ENCODE peak calls at places on chromosomes 16 and 17, in seven cellular contexts. One of them, this sample, is unnamed.

GRCh38 chr16:68717684-68718083 is 19.4 kb upstream of the CDH1 start:
- DNase-seq in SK-N-SH: no peak
- DNase-seq in H1: no peak
- DNase-seq in HCT116: no peak
- DNase-seq in K562: no peak
- DNase-seq in HepG2: no peak
- DNase-seq in GM12878: no peak
- DNase-seq in this sample: no peak

GRCh38 chr16:56769674-56770073 is 39.7 kb downstream of the NUP93 start:
- DNase-seq in SK-N-SH: no peak
- DNase-seq in H1: no peak
- DNase-seq in HCT116: no peak
- DNase-seq in K562: no peak
- DNase-seq in HepG2: no peak
- DNase-seq in GM12878: no peak
- DNase-seq in this sample: no peak

GRCh38 chr16:28596840-28597691 is at the start of gene SULT1A2:
- DNase-seq in SK-N-SH: no peak
- DNase-seq in H1: no peak
- DNase-seq in HCT116: peak
- DNase-seq in K562: peak
- DNase-seq in HepG2: peak
- DNase-seq in GM12878: no peak
- DNase-seq in this sample: peak

GRCh38 chr17:27929990-27930389 is 36.8 kb upstream of the LYRM9 start:
- DNase-seq in SK-N-SH: no peak
- DNase-seq in H1: no peak
- DNase-seq in HCT116: no peak
- DNase-seq in K562: no peak
- DNase-seq in HepG2: no peak
- DNase-seq in GM12878: no peak
- DNase-seq in this sample: no peak

GRCh38 chr17:47270946-47271705 is 17.5 kb downstream of the ITGB3 start:
- DNase-seq in SK-N-SH: no peak
- DNase-seq in H1: no peak
- DNase-seq in HCT116: no peak
- DNase-seq in K562: no peak
- DNase-seq in HepG2: no peak
- DNase-seq in GM12878: no peak
- DNase-seq in this sample: no peak

GRCh38 chr17:50830298-50830697 is 5.1 kb upstream of the WFIKKN2 start:
- DNase-seq in SK-N-SH: no peak
- DNase-seq in H1: no peak
- DNase-seq in HCT116: no peak
- DNase-seq in K562: no peak
- DNase-seq in HepG2: no peak
- DNase-seq in GM12878: no peak
- DNase-seq in this sample: no peak

GRCh38 chr17:13160790-13161189 is 143.0 kb upstream of the ELAC2 start:
- DNase-seq in SK-N-SH: no peak
- DNase-seq in H1: no peak
- DNase-seq in HCT116: no peak
- DNase-seq in K562: no peak
- DNase-seq in HepG2: no peak
- DNase-seq in GM12878: no peak
- DNase-seq in this sample: no peak

GRCh38 chr16:53115773-53116172 is 61.0 kb downstream of the CHD9 start:
- DNase-seq in SK-N-SH: no peak
- DNase-seq in H1: no peak
- DNase-seq in HCT116: no peak
- DNase-seq in K562: no peak
- DNase-seq in HepG2: no peak
- DNase-seq in GM12878: no peak
- DNase-seq in this sample: no peak

GRCh38 chr17:45918241-45918745 is 23.9 kb downstream of the MAPT start:
- DNase-seq in SK-N-SH: no peak
- DNase-seq in H1: no peak
- DNase-seq in HCT116: no peak
- DNase-seq in K562: no peak
- DNase-seq in HepG2: no peak
- DNase-seq in GM12878: no peak
- DNase-seq in this sample: no peak

GRCh38 chr17:31535581-31535981 is 144.1 kb downstream of the RAB11FIP4 start:
- DNase-seq in SK-N-SH: no peak
- DNase-seq in H1: no peak
- DNase-seq in HCT116: no peak
- DNase-seq in K562: no peak
- DNase-seq in HepG2: no peak
- DNase-seq in GM12878: peak
- DNase-seq in this sample: no peak

GRCh38 chr17:63984651-63985386 is 12.1 kb upstream of the SCN4A start:
- DNase-seq in SK-N-SH: no peak
- DNase-seq in H1: no peak
- DNase-seq in HCT116: peak
- DNase-seq in K562: peak
- DNase-seq in HepG2: peak
- DNase-seq in GM12878: no peak
- DNase-seq in this sample: no peak

GRCh38 chr17:44878627-44879221 is 20.5 kb downstream of the EFTUD2 start:
- DNase-seq in SK-N-SH: peak
- DNase-seq in H1: no peak
- DNase-seq in HCT116: peak
- DNase-seq in K562: peak
- DNase-seq in HepG2: peak
- DNase-seq in GM12878: no peak
- DNase-seq in this sample: peak

GRCh38 chr17:80063815-80064585 is 27.6 kb downstream of the CCDC40 start:
- DNase-seq in SK-N-SH: no peak
- DNase-seq in H1: no peak
- DNase-seq in HCT116: peak
- DNase-seq in K562: peak
- DNase-seq in HepG2: peak
- DNase-seq in GM12878: no peak
- DNase-seq in this sample: no peak

GRCh38 chr17:9839433-9839832 is 13.7 kb downstream of the GLP2R start:
- DNase-seq in SK-N-SH: no peak
- DNase-seq in H1: peak
- DNase-seq in HCT116: no peak
- DNase-seq in K562: no peak
- DNase-seq in HepG2: no peak
- DNase-seq in GM12878: no peak
- DNase-seq in this sample: no peak

GRCh38 chr16:29653436-29653835 is 9.6 kb upstream of the SPN start:
- DNase-seq in SK-N-SH: no peak
- DNase-seq in H1: no peak
- DNase-seq in HCT116: no peak
- DNase-seq in K562: no peak
- DNase-seq in HepG2: no peak
- DNase-seq in GM12878: no peak
- DNase-seq in this sample: no peak

GRCh38 chr16:52545157-52545543 is 1.8 kb downstream of the TOX3 start:
- DNase-seq in SK-N-SH: no peak
- DNase-seq in H1: no peak
- DNase-seq in HCT116: no peak
- DNase-seq in K562: no peak
- DNase-seq in HepG2: no peak
- DNase-seq in GM12878: no peak
- DNase-seq in this sample: no peak

GRCh38 chr16:11076259-11077018 is 132.1 kb downstream of the CLEC16A start:
- DNase-seq in SK-N-SH: no peak
- DNase-seq in H1: no peak
- DNase-seq in HCT116: no peak
- DNase-seq in K562: peak
- DNase-seq in HepG2: no peak
- DNase-seq in GM12878: peak
- DNase-seq in this sample: no peak

GRCh38 chr17:17088104-17088485 is 45.8 kb downstream of the MPRIP start:
- DNase-seq in SK-N-SH: no peak
- DNase-seq in H1: no peak
- DNase-seq in HCT116: no peak
- DNase-seq in K562: peak
- DNase-seq in HepG2: no peak
- DNase-seq in GM12878: no peak
- DNase-seq in this sample: no peak

GRCh38 chr17:17087424-17088103 is 45.3 kb downstream of the MPRIP start:
- DNase-seq in SK-N-SH: no peak
- DNase-seq in H1: no peak
- DNase-seq in HCT116: no peak
- DNase-seq in K562: no peak
- DNase-seq in HepG2: no peak
- DNase-seq in GM12878: no peak
- DNase-seq in this sample: no peak

GRCh38 chr17:17084941-17085340 is 42.7 kb downstream of the MPRIP start:
- DNase-seq in SK-N-SH: no peak
- DNase-seq in H1: no peak
- DNase-seq in HCT116: no peak
- DNase-seq in K562: no peak
- DNase-seq in HepG2: no peak
- DNase-seq in GM12878: no peak
- DNase-seq in this sample: no peak

GRCh38 chr17:17088511-17089205 is 46.4 kb downstream of the MPRIP start:
- DNase-seq in SK-N-SH: no peak
- DNase-seq in H1: no peak
- DNase-seq in HCT116: no peak
- DNase-seq in K562: no peak
- DNase-seq in HepG2: no peak
- DNase-seq in GM12878: no peak
- DNase-seq in this sample: no peak

DNA sequence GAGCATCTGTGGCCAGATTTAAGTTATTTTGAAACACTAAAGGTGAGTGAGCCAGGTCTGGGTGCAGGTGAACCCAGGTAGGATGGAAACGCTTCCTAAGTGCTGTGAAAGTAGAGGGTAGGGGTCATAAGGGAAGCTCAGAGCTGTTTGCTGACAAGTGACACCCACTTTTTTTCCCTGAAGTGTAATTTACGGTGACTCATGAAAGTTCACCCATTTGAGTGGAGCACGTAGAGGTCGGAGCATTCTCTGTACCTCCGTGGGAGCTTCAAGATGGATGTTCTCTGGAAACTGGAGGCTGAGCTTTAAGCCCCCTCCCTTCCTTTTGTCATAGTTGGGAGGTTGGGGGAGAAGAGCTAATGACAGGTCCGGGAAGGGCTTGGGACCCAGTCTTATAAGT is 44.3 kb downstream of the MPRIP start:
- DNase-seq in SK-N-SH: no peak
- DNase-seq in H1: no peak
- DNase-seq in HCT116: no peak
- DNase-seq in K562: peak
- DNase-seq in HepG2: no peak
- DNase-seq in GM12878: no peak
- DNase-seq in this sample: no peak
- TF ChIP-seq JUND in SK-N-SH: no peak
- TF ChIP-seq JUND in H1: no peak
- TF ChIP-seq JUND in HCT116: no peak
- TF ChIP-seq JUND in K562: no peak
- TF ChIP-seq JUND in HepG2: no peak
- TF ChIP-seq JUND in GM12878: no peak
- TF ChIP-seq JUND in this sample: no peak

DNA sequence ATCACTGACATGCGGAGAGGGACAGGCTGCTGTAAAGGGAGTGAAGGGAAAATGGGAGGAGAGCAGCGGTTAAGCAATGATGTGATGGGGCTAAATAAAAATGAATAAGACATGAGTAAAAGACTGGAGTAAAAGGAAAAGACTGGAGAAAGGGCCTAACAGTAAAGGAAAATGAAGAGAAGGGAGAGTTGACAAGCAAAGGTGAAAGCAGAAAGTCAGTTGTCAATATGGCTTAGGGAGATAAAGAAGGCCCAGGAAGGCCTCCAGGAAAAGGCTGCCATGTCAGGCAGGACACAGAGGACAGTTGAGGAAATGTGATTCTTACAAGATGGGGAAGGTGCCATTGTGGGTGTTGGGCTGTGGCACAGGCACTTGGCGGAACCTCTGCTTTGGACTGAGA is 98.9 kb upstream of the AMZ2 start:
- DNase-seq in SK-N-SH: no peak
- DNase-seq in H1: no peak
- DNase-seq in HCT116: no peak
- DNase-seq in K562: peak
- DNase-seq in HepG2: no peak
- DNase-seq in GM12878: no peak
- DNase-seq in this sample: no peak
- TF ChIP-seq JUND in SK-N-SH: no peak
- TF ChIP-seq JUND in H1: no peak
- TF ChIP-seq JUND in HCT116: no peak
- TF ChIP-seq JUND in K562: no peak
- TF ChIP-seq JUND in HepG2: no peak
- TF ChIP-seq JUND in GM12878: no peak
- TF ChIP-seq JUND in this sample: no peak

GRCh38 chr17:19750835-19751234 is 2.7 kb upstream of the ALDH3A1 start:
- DNase-seq in SK-N-SH: no peak
- DNase-seq in H1: no peak
- DNase-seq in HCT116: no peak
- DNase-seq in K562: no peak
- DNase-seq in HepG2: no peak
- DNase-seq in GM12878: no peak
- DNase-seq in this sample: no peak

GRCh38 chr17:19753661-19754463 is 5.8 kb upstream of the ALDH3A1 start:
- DNase-seq in SK-N-SH: no peak
- DNase-seq in H1: no peak
- DNase-seq in HCT116: peak
- DNase-seq in K562: no peak
- DNase-seq in HepG2: no peak
- DNase-seq in GM12878: no peak
- DNase-seq in this sample: peak

GRCh38 chr17:19755392-19755791 is 7.3 kb upstream of the ALDH3A1 start:
- DNase-seq in SK-N-SH: no peak
- DNase-seq in H1: no peak
- DNase-seq in HCT116: no peak
- DNase-seq in K562: no peak
- DNase-seq in HepG2: no peak
- DNase-seq in GM12878: no peak
- DNase-seq in this sample: no peak

GRCh38 chr17:19752216-19753048 is 4.3 kb upstream of the ALDH3A1 start:
- DNase-seq in SK-N-SH: no peak
- DNase-seq in H1: no peak
- DNase-seq in HCT116: no peak
- DNase-seq in K562: no peak
- DNase-seq in HepG2: no peak
- DNase-seq in GM12878: no peak
- DNase-seq in this sample: no peak

DNA sequence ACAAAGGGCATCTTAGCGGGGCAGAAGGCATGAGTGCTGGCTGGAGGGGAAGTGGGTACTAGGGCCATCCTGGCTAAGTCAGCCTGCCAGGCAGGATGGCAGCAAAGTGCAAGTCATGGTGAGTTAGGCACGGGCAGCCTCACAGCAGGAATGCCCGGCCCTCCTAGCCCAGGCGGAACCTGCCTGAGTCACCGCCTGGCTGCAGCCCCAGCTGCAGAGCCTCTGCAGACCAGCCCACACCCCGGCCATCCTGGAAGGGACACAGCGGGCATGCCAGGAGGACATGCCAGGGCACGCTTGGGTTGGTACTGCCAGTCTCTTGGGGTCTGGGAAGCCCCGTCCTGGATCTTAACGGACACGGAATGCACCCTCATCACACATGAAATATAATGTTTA is 4.9 kb upstream of the ALDH3A1 start:
- DNase-seq in SK-N-SH: peak
- DNase-seq in H1: no peak
- DNase-seq in HCT116: peak
- DNase-seq in K562: no peak
- DNase-seq in HepG2: no peak
- DNase-seq in GM12878: no peak
- DNase-seq in this sample: peak
- TF ChIP-seq JUND in SK-N-SH: no peak
- TF ChIP-seq JUND in H1: no peak
- TF ChIP-seq JUND in HCT116: peak
- TF ChIP-seq JUND in K562: no peak
- TF ChIP-seq JUND in HepG2: no peak
- TF ChIP-seq JUND in GM12878: no peak
- TF ChIP-seq JUND in this sample: no peak

GRCh38 chr16:85961988-85962915 is 63.3 kb downstream of the IRF8 start:
- DNase-seq in SK-N-SH: no peak
- DNase-seq in H1: no peak
- DNase-seq in HCT116: no peak
- DNase-seq in K562: peak
- DNase-seq in HepG2: no peak
- DNase-seq in GM12878: no peak
- DNase-seq in this sample: no peak
- TF ChIP-seq JUND in SK-N-SH: no peak
- TF ChIP-seq JUND in H1: no peak
- TF ChIP-seq JUND in HCT116: no peak
- TF ChIP-seq JUND in K562: no peak
- TF ChIP-seq JUND in HepG2: no peak
- TF ChIP-seq JUND in GM12878: no peak
- TF ChIP-seq JUND in this sample: no peak